ENCODE peak calls at places on chromosome 17, in seven cellular contexts. Y is adrenal gland, M is esophagus squamous epithelium, L is IMR-90, J is body of pancreas, C is ovary, O is NB4. U is an unnamed sample.
A peak's percentile ranks its signal among the peaks of the same experiment; 100 is the strongest.

GRCh38 chr17:45372325-45372869 is 55.6 kb upstream of the MAP3K14 start:
- DNase-seq in Y (peak; percentile 14), M (no peak), L (peak; percentile 20), J (no peak), C (peak; percentile 25), O (no peak), U (no peak)

GRCh38 chr17:73976147-73976546 is 227.3 kb upstream of the RPL38 start:
- DNase-seq in Y (no peak), M (no peak), L (no peak), J (no peak), C (no peak), O (peak; percentile 50), U (no peak)

GRCh38 chr17:28508325-28508724 is 2.2 kb downstream of the FOXN1 start:
- DNase-seq in Y (no peak), M (no peak), L (no peak), J (no peak), C (no peak), O (no peak), U (no peak)

GRCh38 chr17:50518265-50519023 is 10.2 kb downstream of the MYCBPAP start:
- DNase-seq in Y (peak; percentile 64), M (no peak), L (no peak), J (peak; percentile 61), C (peak; percentile 87), O (no peak), U (no peak)

GRCh38 chr17:82648761-82649474 is 674 bp upstream of the WDR45B start:
- DNase-seq in Y (peak; percentile 56), M (peak; percentile 38), L (no peak), J (peak; percentile 51), C (peak; percentile 85), O (peak; percentile 48), U (peak; percentile 72)

GRCh38 chr17:28878981-28879380 is 18.6 kb downstream of the FLOT2 start:
- DNase-seq in Y (no peak), M (no peak), L (peak; percentile 32), J (peak; percentile 38), C (no peak), O (peak; percentile 31), U (peak; percentile 72)

GRCh38 chr17:62919388-62919787 is 46.6 kb upstream of the TANC2 start:
- DNase-seq in Y (no peak), M (no peak), L (peak; percentile 84), J (no peak), C (no peak), O (peak; percentile 20), U (no peak)

GRCh38 chr17:35170968-35171771 is 23.0 kb downstream of the SLC35G3 start:
- DNase-seq in Y (no peak), M (no peak), L (peak; percentile 15), J (no peak), C (no peak), O (peak; percentile 23), U (peak; percentile 12)

GRCh38 chr17:67238976-67239375 is 6.0 kb downstream of the HELZ start:
- DNase-seq in Y (no peak), M (no peak), L (peak; percentile 48), J (no peak), C (no peak), O (no peak), U (no peak)

DNA sequence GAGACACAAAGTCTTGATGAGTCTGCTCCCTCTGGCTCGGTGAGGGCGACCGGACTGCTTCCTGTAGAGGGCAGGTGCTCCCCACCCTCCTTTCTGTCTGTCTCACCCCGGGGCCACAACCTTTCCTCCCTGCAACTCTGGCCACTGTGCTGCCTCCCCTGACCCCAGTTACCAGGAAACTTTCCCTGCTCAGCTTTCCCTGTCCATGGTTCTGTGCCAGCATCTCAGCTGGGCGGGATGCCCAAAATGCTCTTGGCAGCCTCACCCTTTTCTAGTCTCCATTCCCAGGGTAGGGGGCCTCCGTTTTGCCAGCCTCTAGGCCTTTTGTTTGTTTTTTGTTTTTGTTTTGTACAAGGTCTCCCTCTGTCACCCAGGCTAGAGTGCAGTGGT is 1.4 kb downstream of the PLD2 start:
- DNase-seq in Y (peak; percentile 76), M (no peak), L (no peak), J (peak; percentile 71), C (peak; percentile 78), O (no peak), U (no peak)
- TF ChIP-seq POLR2A in Y (no peak), M (no peak), L (no peak), J (no peak), C (no peak), O (no peak), U (no peak)

GRCh38 chr17:48927978-48928716 is 16.5 kb downstream of the SNF8 start:
- DNase-seq in Y (no peak), M (no peak), L (no peak), J (no peak), C (no peak), O (no peak), U (no peak)

GRCh38 chr17:48933035-48933434 is 11.6 kb downstream of the SNF8 start:
- DNase-seq in Y (no peak), M (no peak), L (no peak), J (no peak), C (no peak), O (no peak), U (no peak)

GRCh38 chr17:48929812-48930165 is 14.9 kb downstream of the SNF8 start:
- DNase-seq in Y (no peak), M (no peak), L (no peak), J (no peak), C (no peak), O (no peak), U (no peak)

GRCh38 chr17:48928876-48929811 is 15.5 kb downstream of the SNF8 start:
- DNase-seq in Y (no peak), M (no peak), L (no peak), J (no peak), C (no peak), O (peak; percentile 52), U (no peak)

DNA sequence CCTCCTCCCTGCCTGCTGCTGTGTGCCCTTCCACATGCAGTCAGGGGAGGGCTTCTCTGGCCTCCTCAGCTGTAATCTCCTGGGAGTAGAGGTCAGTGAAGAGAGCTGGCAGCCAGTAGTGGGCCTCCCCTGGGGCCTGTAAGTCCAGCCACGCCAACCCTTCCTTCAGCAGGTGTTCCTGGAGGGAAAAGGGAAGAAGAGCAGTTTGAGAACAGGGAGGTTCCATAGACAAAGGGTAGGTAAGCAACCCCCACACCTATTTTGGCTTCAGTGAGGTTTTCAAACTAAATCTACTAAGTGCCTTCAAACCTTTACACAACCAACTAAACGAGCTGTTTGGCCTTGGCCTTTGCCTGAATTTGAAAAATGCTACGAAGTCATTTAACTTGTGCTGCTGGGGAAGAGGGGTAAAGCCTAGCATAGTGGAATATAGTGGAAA is 14.2 kb downstream of the SNF8 start:
- DNase-seq in Y (peak; percentile 40), M (no peak), L (no peak), J (no peak), C (no peak), O (peak; percentile 73), U (no peak)
- TF ChIP-seq POLR2A in Y (no peak), M (no peak), L (no peak), J (no peak), C (no peak), O (no peak), U (no peak)

GRCh38 chr17:46744441-46744840 is 74.1 kb downstream of the WNT3 start:
- DNase-seq in Y (no peak), M (no peak), L (no peak), J (no peak), C (no peak), O (no peak), U (no peak)
- TF ChIP-seq POLR2A in Y (no peak), M (no peak), L (no peak), J (no peak), C (no peak), O (no peak), U (no peak)

GRCh38 chr17:41800601-41801373 is 11.0 kb downstream of the P3H4 start:
- DNase-seq in Y (no peak), M (no peak), L (no peak), J (no peak), C (peak; percentile 59), O (no peak), U (no peak)

GRCh38 chr17:41799366-41799765 is 12.4 kb downstream of the P3H4 start:
- DNase-seq in Y (no peak), M (no peak), L (no peak), J (no peak), C (no peak), O (no peak), U (no peak)

GRCh38 chr17:41802961-41803682 is 8.6 kb downstream of the P3H4 start:
- DNase-seq in Y (no peak), M (no peak), L (no peak), J (no peak), C (no peak), O (no peak), U (no peak)

GRCh38 chr17:41797377-41797776 is 10.9 kb upstream of the JUP start:
- DNase-seq in Y (no peak), M (no peak), L (no peak), J (no peak), C (no peak), O (no peak), U (no peak)

DNA sequence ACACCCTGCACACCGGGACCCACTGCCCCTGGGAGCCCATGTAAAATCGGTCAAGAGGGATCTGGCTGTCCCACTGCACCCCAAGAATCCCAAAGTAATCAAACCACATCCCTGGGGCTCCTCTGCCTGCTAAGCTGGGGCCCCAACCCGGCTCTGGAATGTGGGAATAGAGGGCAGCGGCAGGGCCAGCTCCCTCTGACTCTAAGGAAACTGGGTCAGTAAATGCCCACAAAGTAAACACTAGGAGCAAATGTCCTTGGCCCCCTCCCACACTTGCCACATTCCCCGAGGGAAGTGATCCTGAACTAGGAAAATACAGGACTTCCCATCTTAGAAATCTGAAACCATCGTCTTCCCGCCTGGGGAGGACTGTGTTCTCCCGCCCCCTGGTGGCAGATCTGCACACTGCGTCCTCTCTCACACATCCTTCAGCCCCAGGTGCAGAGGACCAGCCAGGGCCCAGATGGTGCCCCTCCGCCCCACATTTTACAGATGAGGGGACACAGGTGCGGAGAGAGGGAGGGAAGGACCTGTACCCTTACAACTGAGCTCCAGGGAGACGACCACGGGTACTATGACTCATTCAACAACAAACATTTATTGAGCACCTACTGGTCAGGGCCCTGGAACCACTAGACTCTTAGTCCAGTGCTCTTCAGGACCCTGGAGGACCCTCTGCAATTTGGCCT is 10.2 kb downstream of the P3H4 start:
- DNase-seq in Y (peak; percentile 77), M (no peak), L (peak; percentile 72), J (peak; percentile 83), C (peak; percentile 91), O (peak; percentile 67), U (peak; percentile 55)
- TF ChIP-seq POLR2A in Y (no peak), M (no peak), L (peak; percentile 41), J (no peak), C (no peak), O (no peak), U (no peak)

DNA sequence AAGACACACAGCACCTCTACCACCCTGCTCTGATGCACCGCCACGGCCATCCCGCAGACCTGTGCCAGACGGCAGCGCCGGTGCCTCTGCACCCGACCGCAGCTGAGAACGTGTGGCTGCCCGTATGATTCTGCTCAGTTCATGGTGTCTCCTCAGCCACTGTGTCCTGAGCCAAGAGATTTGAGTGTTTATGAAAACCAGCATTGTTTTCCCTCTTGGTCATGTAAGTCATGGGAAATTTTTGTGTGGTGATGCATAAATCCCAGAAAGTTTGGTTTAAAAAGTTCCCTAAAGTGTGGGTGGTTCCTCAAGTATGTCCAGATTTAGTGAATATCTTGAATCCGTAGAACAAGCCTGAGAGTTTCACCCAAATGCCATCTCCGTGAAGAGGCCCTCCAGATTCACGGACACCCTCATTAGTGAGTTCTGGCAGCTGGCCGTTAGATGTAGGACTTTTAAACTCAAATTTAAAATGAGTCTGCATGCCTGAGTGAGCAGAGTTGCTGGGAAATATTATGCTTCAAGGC is 57.6 kb downstream of the CDRT4 start:
- DNase-seq in Y (no peak), M (no peak), L (peak; percentile 98), J (peak; percentile 44), C (peak; percentile 78), O (no peak), U (no peak)
- TF ChIP-seq POLR2A in Y (no peak), M (no peak), L (peak; percentile 79), J (no peak), C (peak; percentile 40), O (no peak), U (no peak)

GRCh38 chr17:32828822-32829221 is 48.1 kb downstream of the MYO1D start:
- DNase-seq in Y (no peak), M (no peak), L (no peak), J (no peak), C (no peak), O (no peak), U (no peak)
- TF ChIP-seq POLR2A in Y (no peak), M (no peak), L (no peak), J (no peak), C (no peak), O (no peak), U (no peak)